ENCODE peak calls at places on chromosomes 16 and 17, in seven cellular contexts. R is heart left ventricle, T is PC-9, L is nephron progenitor cell, S is neural crest cell, O is AG09319, N is pancreas. J is an unnamed sample.

GRCh38 chr17:49404371-49404770 is 10.3 kb downstream of the PHB1 start:
- DNase-seq in R (no peak), T (no peak), L (no peak), S (no peak), O (no peak), N (no peak), J (no peak)

GRCh38 chr17:81412490-81413093 is 17.3 kb downstream of the BAHCC1 start:
- DNase-seq in R (peak), T (no peak), L (no peak), S (no peak), O (no peak), N (no peak), J (no peak)

GRCh38 chr17:61402978-61403845 is 3.6 kb downstream of the TBX2 start:
- DNase-seq in R (no peak), T (no peak), L (no peak), S (no peak), O (no peak), N (no peak), J (no peak)

GRCh38 chr17:56292010-56292409 is 138.7 kb downstream of the ANKFN1 start:
- DNase-seq in R (no peak), T (no peak), L (no peak), S (no peak), O (no peak), N (no peak), J (no peak)

GRCh38 chr16:87931504-87931903 is 4.8 kb downstream of the CA5A start:
- DNase-seq in R (no peak), T (no peak), L (no peak), S (no peak), O (no peak), N (no peak), J (no peak)

GRCh38 chr16:4344659-4345438 is 6.3 kb downstream of the PAM16 start:
- DNase-seq in R (no peak), T (no peak), L (no peak), S (no peak), O (no peak), N (no peak), J (no peak)

GRCh38 chr16:3035972-3036725 is 595 bp downstream of the BICDL2 start:
- DNase-seq in R (no peak), T (no peak), L (no peak), S (no peak), O (no peak), N (peak), J (no peak)

GRCh38 chr17:58913971-58914769 is 158.5 kb downstream of the PPM1E start:
- DNase-seq in R (no peak), T (no peak), L (no peak), S (no peak), O (peak), N (no peak), J (no peak)

GRCh38 chr17:27276653-27277156 is 17.2 kb upstream of the WSB1 start:
- DNase-seq in R (no peak), T (no peak), L (peak), S (peak), O (no peak), N (no peak), J (no peak)

GRCh38 chr17:48093341-48094045 is 7.8 kb downstream of the CBX1 start:
- DNase-seq in R (no peak), T (no peak), L (no peak), S (no peak), O (no peak), N (no peak), J (no peak)

GRCh38 chr17:50139950-50140885 is 10.3 kb upstream of the SAMD14 start:
- DNase-seq in R (peak), T (no peak), L (peak), S (peak), O (no peak), N (peak), J (peak)

GRCh38 chr16:66942981-66943380 is 7.7 kb downstream of the CES2 start:
- DNase-seq in R (no peak), T (no peak), L (no peak), S (no peak), O (no peak), N (no peak), J (no peak)

GRCh38 chr16:64089697-64090096 is 1032.2 kb downstream of the CDH11 start:
- DNase-seq in R (no peak), T (no peak), L (peak), S (no peak), O (no peak), N (no peak), J (no peak)

GRCh38 chr16:83928341-83929055 is 24.5 kb upstream of the OSGIN1 start:
- DNase-seq in R (no peak), T (peak), L (no peak), S (no peak), O (peak), N (no peak), J (no peak)

GRCh38 chr16:83021049-83021448 is 394.3 kb downstream of the CDH13 start:
- DNase-seq in R (no peak), T (no peak), L (no peak), S (no peak), O (no peak), N (no peak), J (no peak)

GRCh38 chr17:77691216-77692085 is 267.1 kb upstream of the TNRC6C start:
- DNase-seq in R (no peak), T (no peak), L (no peak), S (no peak), O (no peak), N (no peak), J (peak)

GRCh38 chr17:48520631-48521045 is 10.2 kb downstream of the HOXB1 start:
- DNase-seq in R (no peak), T (peak), L (no peak), S (no peak), O (no peak), N (no peak), J (no peak)

GRCh38 chr17:6660765-6661463 is 9.4 kb downstream of the C17orf100 start:
- DNase-seq in R (no peak), T (no peak), L (no peak), S (no peak), O (no peak), N (no peak), J (no peak)

GRCh38 chr16:67481561-67482259 is 753 bp upstream of the ATP6V0D1 start:
- DNase-seq in R (peak), T (no peak), L (no peak), S (no peak), O (no peak), N (peak), J (no peak)

GRCh38 chr16:49559242-49559641 is 185.6 kb downstream of the C16orf78 start:
- DNase-seq in R (no peak), T (no peak), L (no peak), S (no peak), O (no peak), N (no peak), J (no peak)

GRCh38 chr16:85173981-85174751 is 61.9 kb upstream of the CIBAR2 start:
- DNase-seq in R (no peak), T (peak), L (peak), S (no peak), O (no peak), N (no peak), J (no peak)

GRCh38 chr16:24918641-24919040 is 72.9 kb downstream of the SLC5A11 start:
- DNase-seq in R (no peak), T (no peak), L (no peak), S (no peak), O (no peak), N (no peak), J (no peak)

GRCh38 chr16:75110637-75111513 is 5.7 kb downstream of the LDHD start:
- DNase-seq in R (peak), T (peak), L (peak), S (peak), O (peak), N (peak), J (peak)

GRCh38 chr16:59274141-59274540 is 540.0 kb upstream of the GOT2 start:
- DNase-seq in R (no peak), T (no peak), L (no peak), S (no peak), O (no peak), N (no peak), J (no peak)

GRCh38 chr16:57998992-57999365 is 1.5 kb downstream of the ZNF319 start:
- DNase-seq in R (no peak), T (no peak), L (no peak), S (no peak), O (no peak), N (no peak), J (no peak)

GRCh38 chr17:4436381-4436780 is 2.6 kb downstream of the SPNS3 start:
- DNase-seq in R (no peak), T (no peak), L (no peak), S (no peak), O (no peak), N (no peak), J (no peak)

GRCh38 chr17:67353161-67353560 is 13.2 kb downstream of the PSMD12 start:
- DNase-seq in R (no peak), T (no peak), L (no peak), S (no peak), O (no peak), N (no peak), J (peak)

GRCh38 chr17:6494239-6494941 is 50.1 kb downstream of the PIMREG start:
- DNase-seq in R (no peak), T (peak), L (no peak), S (no peak), O (no peak), N (no peak), J (no peak)

GRCh38 chr16:57238682-57239081 is 6.4 kb upstream of the ARL2BP start:
- DNase-seq in R (no peak), T (no peak), L (no peak), S (no peak), O (no peak), N (no peak), J (no peak)

GRCh38 chr16:25838724-25839186 is 147.0 kb downstream of the HS3ST4 start:
- DNase-seq in R (no peak), T (peak), L (peak), S (peak), O (peak), N (peak), J (no peak)

DNA sequence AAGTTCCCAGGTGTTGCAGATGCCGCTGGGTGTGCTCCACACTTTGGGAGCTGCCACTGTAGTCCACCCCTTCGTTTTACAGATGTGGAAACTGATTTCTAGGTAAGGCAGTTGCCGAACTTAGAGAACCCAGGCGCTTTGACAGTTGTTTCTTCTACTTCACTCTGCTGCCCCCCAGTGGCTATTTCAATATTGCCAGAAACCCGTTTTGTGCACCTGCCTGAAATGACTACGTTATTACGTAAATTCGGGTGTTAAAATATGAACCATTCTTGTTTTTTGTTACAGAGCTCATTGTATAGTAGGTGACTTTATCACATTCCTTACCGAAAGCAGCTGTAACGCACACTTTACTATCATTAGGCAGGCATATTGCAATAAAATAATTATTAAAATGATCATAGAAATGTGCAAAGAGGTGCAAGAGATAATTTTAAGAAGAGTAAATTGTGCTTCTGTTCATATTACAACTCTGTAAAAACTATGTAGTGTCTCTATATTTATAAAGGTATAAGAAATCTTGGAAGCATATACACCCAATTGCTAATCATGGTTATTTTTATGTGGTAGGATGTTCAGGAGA is 44.9 kb downstream of the OTOA start:
- DNase-seq in R (peak), T (peak), L (peak), S (peak), O (peak), N (peak), J (no peak)
- TF ChIP-seq CTCF in R (peak), T (peak), L (peak), S (peak), O (peak), N (peak), J (peak)

GRCh38 chr17:76272541-76273434 is 7.6 kb downstream of the UBALD2 start:
- DNase-seq in R (peak), T (no peak), L (no peak), S (no peak), O (no peak), N (no peak), J (no peak)

GRCh38 chr17:76270770-76271668 is 5.9 kb downstream of the UBALD2 start:
- DNase-seq in R (no peak), T (no peak), L (no peak), S (no peak), O (no peak), N (no peak), J (no peak)

GRCh38 chr17:76270127-76270592 is 5.0 kb downstream of the UBALD2 start:
- DNase-seq in R (no peak), T (no peak), L (no peak), S (no peak), O (no peak), N (no peak), J (no peak)

GRCh38 chr17:76273435-76273921 is 8.3 kb downstream of the UBALD2 start:
- DNase-seq in R (no peak), T (no peak), L (no peak), S (no peak), O (no peak), N (no peak), J (no peak)

GRCh38 chr17:76271669-76272540 is 6.8 kb downstream of the UBALD2 start:
- DNase-seq in R (peak), T (no peak), L (no peak), S (no peak), O (no peak), N (peak), J (no peak)
- TF ChIP-seq CTCF in R (no peak), T (no peak), L (no peak), S (no peak), O (no peak), N (no peak), J (no peak)

DNA sequence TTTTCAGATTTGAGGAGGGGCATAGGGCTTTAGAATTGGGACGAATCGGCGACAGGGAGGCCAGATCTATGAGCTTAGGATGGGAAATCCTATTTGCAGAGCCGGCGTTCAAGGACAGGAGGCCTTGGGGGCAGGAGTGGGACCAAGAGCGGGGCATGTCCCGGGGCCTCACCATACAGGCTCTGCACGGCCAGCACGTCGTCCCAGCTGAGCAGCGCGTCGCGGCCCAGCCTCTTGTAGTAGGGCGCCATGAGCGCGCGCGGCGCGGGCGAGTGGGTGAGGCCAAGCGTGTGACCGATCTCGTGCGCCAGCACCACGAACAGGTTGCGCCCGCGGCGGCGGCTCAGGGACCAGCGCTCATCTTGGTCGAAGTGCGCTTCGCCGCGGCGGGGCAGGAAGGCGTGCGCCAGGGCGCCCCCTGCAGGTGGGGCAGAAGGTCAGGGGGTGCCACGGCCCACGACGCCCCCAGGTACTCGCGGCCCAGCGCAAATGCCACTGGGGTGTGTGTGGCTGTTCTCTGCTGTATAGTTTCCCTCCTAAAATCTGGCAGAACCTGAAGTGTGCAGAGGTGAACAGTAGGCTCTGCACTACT is 9.3 kb downstream of the C17orf50 start:
- DNase-seq in R (no peak), T (no peak), L (no peak), S (no peak), O (no peak), N (no peak), J (no peak)
- TF ChIP-seq CTCF in R (no peak), T (no peak), L (no peak), S (peak), O (no peak), N (no peak), J (peak)

DNA sequence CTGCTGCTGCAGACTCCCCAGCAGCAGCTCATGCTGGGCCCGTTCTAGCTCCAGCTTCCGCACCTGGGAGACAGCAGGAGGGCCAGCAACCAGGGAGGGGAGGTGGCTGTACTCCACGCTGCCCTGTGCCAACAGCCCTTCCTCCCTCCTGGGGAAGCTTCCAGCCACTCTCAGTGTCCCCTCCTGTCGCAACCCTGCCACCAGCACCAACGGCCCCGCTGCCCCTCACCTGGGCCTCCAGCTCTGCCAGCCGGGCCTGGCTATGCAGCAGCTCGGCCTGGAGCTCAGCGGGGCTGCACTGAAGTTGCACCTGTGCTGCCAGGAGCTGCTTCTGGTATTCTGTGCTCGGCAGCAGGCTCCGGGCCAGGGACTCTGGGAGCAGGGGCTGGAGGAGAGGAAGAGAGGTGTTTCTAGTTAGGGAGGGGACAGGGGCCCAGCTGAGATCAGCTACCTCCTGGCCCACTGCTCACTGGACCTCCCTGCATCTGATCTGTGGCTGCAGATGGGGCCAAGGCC is 15.4 kb upstream of the MRPL38 start:
- DNase-seq in R (no peak), T (no peak), L (no peak), S (no peak), O (no peak), N (no peak), J (no peak)
- TF ChIP-seq CTCF in R (no peak), T (no peak), L (no peak), S (no peak), O (no peak), N (no peak), J (no peak)

GRCh38 chr17:17568772-17569195 is 22.7 kb downstream of the PEMT start:
- DNase-seq in R (peak), T (peak), L (peak), S (peak), O (no peak), N (peak), J (no peak)
- TF ChIP-seq CTCF in R (peak), T (peak), L (peak), S (peak), O (peak), N (peak), J (peak)

DNA sequence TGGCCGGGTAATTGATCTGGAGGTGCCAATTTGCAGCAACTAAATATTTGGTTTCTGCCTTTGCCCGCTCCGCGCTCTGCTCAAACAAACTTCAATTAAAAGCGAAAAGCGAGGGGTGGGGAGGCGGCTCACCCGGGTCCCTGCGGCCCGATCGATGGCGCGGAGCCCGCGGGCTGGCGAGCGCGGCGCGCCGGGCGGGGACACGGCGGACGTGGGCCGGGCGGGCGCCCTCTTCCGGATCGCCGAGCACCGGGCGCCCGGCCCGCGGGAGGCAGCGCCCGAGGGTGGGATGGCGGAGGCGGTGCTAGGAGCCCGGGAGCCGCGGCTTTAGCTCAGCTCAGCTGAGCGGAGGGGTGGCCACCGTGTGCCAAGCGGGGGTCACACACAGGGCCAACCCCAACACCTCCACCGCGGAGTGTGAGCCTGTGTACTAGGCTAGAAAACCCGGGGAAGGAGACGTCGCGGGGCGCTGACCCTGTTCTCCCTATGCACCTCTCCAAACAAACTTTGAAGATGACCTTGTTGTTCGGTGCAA is 32.2 kb downstream of the DCAKD start:
- DNase-seq in R (peak), T (no peak), L (peak), S (peak), O (no peak), N (no peak), J (peak)
- TF ChIP-seq CTCF in R (peak), T (no peak), L (no peak), S (peak), O (peak), N (peak), J (peak)

GRCh38 chr17:8223356-8224063 is 13.1 kb upstream of the AURKB start:
- DNase-seq in R (peak), T (peak), L (peak), S (peak), O (no peak), N (peak), J (no peak)
- TF ChIP-seq CTCF in R (peak), T (no peak), L (no peak), S (no peak), O (peak), N (no peak), J (peak)

GRCh38 chr16:89244754-89245153 is 27.3 kb downstream of the ZNF778 start:
- DNase-seq in R (no peak), T (no peak), L (no peak), S (no peak), O (no peak), N (no peak), J (no peak)

GRCh38 chr16:89248196-89249005 is 30.9 kb downstream of the ZNF778 start:
- DNase-seq in R (no peak), T (no peak), L (no peak), S (no peak), O (no peak), N (no peak), J (no peak)

GRCh38 chr16:89243664-89244063 is 26.2 kb downstream of the ZNF778 start:
- DNase-seq in R (no peak), T (no peak), L (no peak), S (no peak), O (no peak), N (no peak), J (no peak)

GRCh38 chr16:89246383-89246902 is 28.9 kb downstream of the ZNF778 start:
- DNase-seq in R (no peak), T (no peak), L (no peak), S (no peak), O (no peak), N (no peak), J (no peak)

DNA sequence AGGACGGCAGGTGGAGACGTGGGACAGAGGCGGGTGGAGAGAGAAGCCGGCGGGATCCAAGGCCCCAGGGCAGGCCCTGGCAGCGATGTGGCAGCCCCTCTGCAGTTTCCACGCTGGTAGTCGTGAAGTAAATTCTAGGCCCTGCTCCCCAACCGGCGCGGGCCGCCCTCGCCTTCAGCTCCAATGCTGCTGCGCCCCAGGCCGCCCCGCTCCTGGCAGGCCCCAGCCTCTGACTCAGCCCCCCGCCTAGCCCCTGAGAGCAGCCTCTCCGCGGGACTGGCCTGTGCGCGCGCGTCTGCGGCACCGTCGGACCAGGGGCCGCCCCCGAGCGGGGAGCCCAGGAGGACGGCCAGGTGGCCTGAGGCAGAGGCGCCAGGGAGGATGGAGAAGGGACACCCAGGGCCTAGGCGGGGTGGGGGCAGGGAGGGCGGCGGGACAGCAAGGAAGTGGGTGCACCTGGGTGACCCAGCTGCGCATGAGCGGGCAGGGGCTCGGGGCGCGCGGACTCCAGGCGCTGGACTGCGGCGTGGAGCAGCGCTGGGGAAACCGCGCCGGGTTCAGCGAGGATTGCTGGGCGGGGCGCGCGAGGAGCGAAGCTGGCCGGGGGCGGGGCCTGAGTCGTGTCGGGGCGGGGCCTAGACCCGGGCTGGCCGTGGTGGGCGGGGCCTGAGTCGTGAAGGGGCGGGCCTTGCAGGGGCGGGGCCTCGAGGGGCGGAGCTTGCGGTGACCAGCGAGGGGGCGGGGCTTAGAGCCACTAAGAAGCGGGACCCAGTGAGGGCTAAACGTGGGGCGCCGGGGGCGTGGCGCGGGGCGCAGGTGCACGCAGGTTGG is 29.6 kb downstream of the ZNF778 start:
- DNase-seq in R (peak), T (peak), L (peak), S (peak), O (peak), N (peak), J (peak)
- TF ChIP-seq CTCF in R (no peak), T (no peak), L (no peak), S (no peak), O (peak), N (no peak), J (peak)